ENCODE peak calls at places on chromosomes 13 and 19, in four cellular contexts. V is IMR-90, A is breast epithelium, Q is sigmoid colon. T is an unnamed sample.

GRCh38 chr13:110006304-110006703 is 219.9 kb upstream of the IRS2 start:
- DNase-seq in V (peak; percentile 32), Q (no peak), A (peak; percentile 88), T (peak; percentile 71)

GRCh38 chr13:52968074-52968700 is 60.4 kb upstream of the OLFM4 start:
- DNase-seq in A (peak; percentile 70), V (peak; percentile 60), Q (peak; percentile 78), T (peak; percentile 21)

GRCh38 chr13:20475927-20476691 is 49.5 kb downstream of the CRYL1 start:
- DNase-seq in V (no peak), Q (no peak), A (no peak), T (no peak)

GRCh38 chr19:49687566-49688316 is 1.7 kb upstream of the ADM5 start:
- DNase-seq in V (no peak), Q (no peak), A (no peak), T (no peak)

GRCh38 chr19:50838239-50838638 is 4.9 kb upstream of the KLK15 start:
- DNase-seq in V (no peak), A (no peak), Q (peak; percentile 21), T (no peak)

GRCh38 chr19:42325308-42325895 is at the start of gene MEGF8:
- DNase-seq in A (peak; percentile 96), Q (peak; percentile 99), V (peak; percentile 99), T (peak; percentile 96)

GRCh38 chr19:38134538-38135149 is 89.4 kb downstream of the DPF1 start:
- DNase-seq in V (peak; percentile 37), A (no peak), Q (no peak), T (no peak)

GRCh38 chr19:14614099-14614412 is 31.2 kb downstream of the CLEC17A start:
- DNase-seq in Q (no peak), A (no peak), V (no peak), T (no peak)

GRCh38 chr19:9935409-9936062 is 779 bp downstream of the OLFM2 start:
- DNase-seq in A (no peak), V (no peak), Q (no peak), T (no peak)

GRCh38 chr19:35708391-35708790 is 4.0 kb downstream of the ZBTB32 start:
- DNase-seq in A (no peak), Q (no peak), V (no peak), T (no peak)

GRCh38 chr19:39828634-39829032 is 5.3 kb downstream of the DYRK1B start:
- DNase-seq in V (no peak), Q (no peak), A (no peak), T (no peak)

GRCh38 chr19:45477713-45478453 is 10.1 kb downstream of the FOSB start:
- DNase-seq in V (no peak), Q (no peak), A (no peak), T (no peak)

GRCh38 chr13:74061939-74062595 is 72.1 kb downstream of the KLF12 start:
- DNase-seq in A (no peak), Q (no peak), V (peak; percentile 47), T (no peak)

GRCh38 chr19:34243876-34244578 is 10.3 kb upstream of the GARRE1 start:
- DNase-seq in A (no peak), V (no peak), Q (no peak), T (no peak)

GRCh38 chr19:34237283-34237682 is 17.1 kb upstream of the GARRE1 start:
- DNase-seq in A (no peak), V (no peak), Q (no peak), T (no peak)

GRCh38 chr19:34237939-34238338 is 16.4 kb upstream of the GARRE1 start:
- DNase-seq in Q (no peak), A (no peak), V (no peak), T (no peak)

GRCh38 chr19:34244611-34245299 is 9.6 kb upstream of the GARRE1 start:
- DNase-seq in V (peak; percentile 38), Q (no peak), A (no peak), T (no peak)

GRCh38 chr19:34241513-34242337 is 12.6 kb upstream of the GARRE1 start:
- DNase-seq in Q (no peak), A (no peak), V (no peak), T (peak; percentile 63)
- TF ChIP-seq CTCF in Q (no peak), A (peak; percentile 31), V (peak; percentile 10), T (no peak)

GRCh38 chr19:52410276-52410675 is 12.6 kb downstream of the ZNF528 start:
- DNase-seq in A (no peak), V (no peak), Q (no peak), T (no peak)

GRCh38 chr19:52415711-52416110 is 13.2 kb upstream of the ZNF534 start:
- DNase-seq in V (no peak), A (no peak), Q (no peak), T (no peak)
- TF ChIP-seq POLR2A in V (no peak), A (no peak), Q (no peak), T (no peak)

GRCh38 chr13:28031220-28031903 is 42.9 kb upstream of the URAD start:
- DNase-seq in A (peak; percentile 17), V (no peak), Q (peak; percentile 67), T (peak; percentile 12)
- TF ChIP-seq CTCF in A (no peak), V (no peak), Q (no peak), T (no peak)

GRCh38 chr13:48403151-48403631 is 9.7 kb downstream of the LPAR6 start:
- DNase-seq in A (no peak), V (peak; percentile 18), Q (no peak), T (no peak)
- TF ChIP-seq POLR2A in A (no peak), V (no peak), Q (peak; percentile 46), T (peak; percentile 38)

DNA sequence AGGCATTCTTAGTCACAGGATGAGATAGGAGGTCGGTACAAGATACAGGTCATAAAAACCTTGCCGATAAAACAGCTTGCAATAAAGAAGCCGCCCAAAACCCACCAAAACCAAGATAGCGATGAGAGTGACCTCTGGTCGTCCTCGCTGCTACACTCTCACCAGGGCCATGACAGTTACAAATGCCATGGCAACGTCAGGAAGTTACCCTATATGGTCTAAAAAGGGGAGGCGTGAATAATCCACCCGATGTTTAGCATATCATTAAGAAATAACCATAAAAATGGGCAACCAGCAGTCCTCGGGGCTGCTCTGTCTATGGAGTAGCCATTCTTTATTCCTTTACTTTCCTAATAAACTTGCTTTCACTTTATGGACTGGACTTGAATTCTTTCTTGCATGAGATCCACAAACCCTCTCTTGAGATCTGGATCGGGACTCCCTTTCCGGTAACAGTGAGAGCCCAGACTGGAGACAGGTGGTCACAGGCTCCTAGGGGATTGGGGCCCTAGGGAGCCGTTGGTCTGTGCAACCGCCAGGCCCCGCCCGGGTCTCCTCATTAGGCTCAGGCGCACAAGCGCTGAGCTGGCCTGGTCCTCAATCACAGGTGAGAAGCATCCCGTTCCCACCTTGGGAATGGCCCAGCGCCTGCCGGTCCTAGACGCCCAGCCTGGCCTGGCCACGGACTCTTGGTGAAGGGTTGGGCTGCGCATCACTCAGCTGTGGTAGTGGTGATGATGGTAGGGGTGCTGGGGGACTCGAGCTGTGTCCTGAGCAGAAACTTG is 10.9 kb upstream of the ZNF544 start:
- DNase-seq in A (no peak), V (no peak), Q (no peak), T (no peak)
- TF ChIP-seq CTCF in A (no peak), V (no peak), Q (no peak), T (no peak)

GRCh38 chr13:107799001-107799400 is 416.3 kb downstream of the LIG4 start:
- DNase-seq in V (peak; percentile 41), Q (no peak), A (no peak), T (no peak)
- TF ChIP-seq POLR2A in V (no peak), Q (no peak), A (no peak), T (no peak)

GRCh38 chr19:16200038-16200775 is 2.5 kb downstream of the AP1M1 start:
- DNase-seq in Q (peak; percentile 78), A (no peak), V (peak; percentile 33), T (peak; percentile 64)
- TF ChIP-seq CTCF in Q (no peak), A (no peak), V (no peak), T (no peak)

GRCh38 chr19:55407625-55408319 is at the start of gene UBE2S:
- DNase-seq in A (peak; percentile 98), V (peak; percentile 99), Q (peak; percentile 100), T (peak; percentile 96)
- TF ChIP-seq POLR2A in A (peak; percentile 34), V (peak; percentile 99), Q (peak; percentile 59), T (peak; percentile 81)

DNA sequence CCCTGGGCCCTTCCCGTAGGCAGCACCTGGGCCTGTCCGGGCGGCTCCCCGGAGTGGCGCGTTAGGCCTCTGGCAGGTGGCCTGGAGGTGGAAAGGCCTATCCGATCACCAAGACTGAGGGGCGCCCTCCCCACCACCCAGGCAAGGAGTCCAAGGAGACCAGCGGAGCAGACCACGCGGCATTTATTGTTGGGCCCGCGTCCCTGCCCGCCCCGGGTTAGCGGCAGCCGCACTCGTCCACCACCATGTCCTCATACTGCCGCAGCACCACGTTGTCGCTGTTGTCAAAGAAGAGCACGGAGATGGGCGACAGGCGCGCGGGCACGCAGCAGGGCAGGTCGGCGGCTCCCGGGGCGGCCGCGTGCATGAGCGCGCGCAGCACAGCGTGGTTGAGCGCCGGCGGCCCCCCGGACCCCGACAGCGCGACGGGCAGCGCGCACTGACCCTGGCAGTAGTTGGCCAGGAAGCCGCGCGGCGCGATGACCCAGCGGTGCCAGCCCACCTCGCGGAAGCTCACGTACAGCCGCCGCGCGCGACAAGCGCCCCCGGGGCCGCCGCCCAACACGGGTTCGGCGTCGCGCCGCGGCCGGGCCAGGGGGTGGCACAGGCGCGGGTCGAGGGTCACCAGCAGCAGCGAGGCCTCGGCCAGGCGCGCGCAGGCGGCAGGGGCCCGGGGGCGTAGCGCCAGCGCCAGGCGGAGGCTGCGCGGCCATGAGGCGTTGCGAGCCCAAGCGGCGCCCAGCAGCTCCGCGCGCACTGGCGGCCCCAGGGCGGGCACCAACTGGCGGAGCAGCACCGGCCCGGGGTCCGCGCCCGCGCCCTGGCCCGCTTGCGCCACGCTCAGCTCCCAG is 27.4 kb downstream of the CERS1 start:
- DNase-seq in A (no peak), Q (no peak), V (no peak), T (no peak)
- TF ChIP-seq CTCF in A (no peak), Q (no peak), V (no peak), T (no peak)

T was measured in gastrocnemius medialis.